ENCODE peak calls at places on chromosomes 12 and 14, in nine cellular contexts. One of them, this sample, is unnamed.

GRCh38 chr14:99690636-99691035 is 6.5 kb downstream of the CYP46A1 start:
- DNase-seq in adrenal gland: no peak
- DNase-seq in nephron progenitor cell: no peak
- DNase-seq in iris pigment epithelial cell: no peak
- DNase-seq in myocyte: no peak
- DNase-seq in neural crest cell: no peak
- DNase-seq in skeletal muscle cell: no peak
- DNase-seq in stimulated activated CD4-positive, alpha-beta T cell treated with anti-CD3 and anti-CD28 coated beads, Interleukin-4, amount 100 ng/mL, for 48 hours: no peak
- DNase-seq in cardiac muscle cell: no peak
- DNase-seq in this sample: no peak

GRCh38 chr12:104695453-104696148 is 238.9 kb downstream of the CHST11 start:
- DNase-seq in iris pigment epithelial cell: peak; percentile 96
- DNase-seq in stimulated activated CD4-positive, alpha-beta T cell treated with anti-CD3 and anti-CD28 coated beads, Interleukin-4, amount 100 ng/mL, for 48 hours: peak; percentile 63
- DNase-seq in myocyte: peak; percentile 24
- DNase-seq in skeletal muscle cell: peak; percentile 97
- DNase-seq in neural crest cell: no peak
- DNase-seq in nephron progenitor cell: no peak
- DNase-seq in cardiac muscle cell: peak; percentile 93
- DNase-seq in adrenal gland: no peak
- DNase-seq in this sample: no peak

GRCh38 chr14:85536835-85537195 is 6.9 kb downstream of the FLRT2 start:
- DNase-seq in iris pigment epithelial cell: peak; percentile 72
- DNase-seq in cardiac muscle cell: peak; percentile 60
- DNase-seq in adrenal gland: no peak
- DNase-seq in skeletal muscle cell: no peak
- DNase-seq in neural crest cell: no peak
- DNase-seq in myocyte: peak; percentile 17
- DNase-seq in nephron progenitor cell: no peak
- DNase-seq in stimulated activated CD4-positive, alpha-beta T cell treated with anti-CD3 and anti-CD28 coated beads, Interleukin-4, amount 100 ng/mL, for 48 hours: no peak
- DNase-seq in this sample: no peak

GRCh38 chr14:64915025-64915424 is 770 bp downstream of the CHURC1 start:
- DNase-seq in myocyte: no peak
- DNase-seq in nephron progenitor cell: no peak
- DNase-seq in iris pigment epithelial cell: no peak
- DNase-seq in stimulated activated CD4-positive, alpha-beta T cell treated with anti-CD3 and anti-CD28 coated beads, Interleukin-4, amount 100 ng/mL, for 48 hours: no peak
- DNase-seq in cardiac muscle cell: no peak
- DNase-seq in neural crest cell: no peak
- DNase-seq in adrenal gland: no peak
- DNase-seq in skeletal muscle cell: no peak
- DNase-seq in this sample: no peak

GRCh38 chr14:34548472-34548981 is 9.0 kb upstream of the EAPP start:
- DNase-seq in skeletal muscle cell: no peak
- DNase-seq in cardiac muscle cell: no peak
- DNase-seq in myocyte: no peak
- DNase-seq in adrenal gland: no peak
- DNase-seq in stimulated activated CD4-positive, alpha-beta T cell treated with anti-CD3 and anti-CD28 coated beads, Interleukin-4, amount 100 ng/mL, for 48 hours: no peak
- DNase-seq in nephron progenitor cell: no peak
- DNase-seq in iris pigment epithelial cell: no peak
- DNase-seq in neural crest cell: no peak
- DNase-seq in this sample: no peak

GRCh38 chr12:109861689-109862314 is 18.5 kb downstream of the GLTP start:
- DNase-seq in stimulated activated CD4-positive, alpha-beta T cell treated with anti-CD3 and anti-CD28 coated beads, Interleukin-4, amount 100 ng/mL, for 48 hours: no peak
- DNase-seq in iris pigment epithelial cell: no peak
- DNase-seq in neural crest cell: no peak
- DNase-seq in cardiac muscle cell: no peak
- DNase-seq in adrenal gland: no peak
- DNase-seq in skeletal muscle cell: no peak
- DNase-seq in myocyte: no peak
- DNase-seq in nephron progenitor cell: peak; percentile 18
- DNase-seq in this sample: no peak

GRCh38 chr14:22887990-22888378 is 5.0 kb downstream of the REM2 start:
- DNase-seq in iris pigment epithelial cell: no peak
- DNase-seq in neural crest cell: no peak
- DNase-seq in nephron progenitor cell: no peak
- DNase-seq in adrenal gland: no peak
- DNase-seq in stimulated activated CD4-positive, alpha-beta T cell treated with anti-CD3 and anti-CD28 coated beads, Interleukin-4, amount 100 ng/mL, for 48 hours: peak; percentile 39
- DNase-seq in myocyte: no peak
- DNase-seq in cardiac muscle cell: no peak
- DNase-seq in skeletal muscle cell: no peak
- DNase-seq in this sample: peak; percentile 42

GRCh38 chr14:50069325-50069724 is 47.0 kb downstream of the VCPKMT start:
- DNase-seq in myocyte: no peak
- DNase-seq in nephron progenitor cell: no peak
- DNase-seq in neural crest cell: no peak
- DNase-seq in cardiac muscle cell: no peak
- DNase-seq in iris pigment epithelial cell: no peak
- DNase-seq in adrenal gland: no peak
- DNase-seq in stimulated activated CD4-positive, alpha-beta T cell treated with anti-CD3 and anti-CD28 coated beads, Interleukin-4, amount 100 ng/mL, for 48 hours: no peak
- DNase-seq in skeletal muscle cell: no peak
- DNase-seq in this sample: no peak

GRCh38 chr14:31543969-31544799 is 17.0 kb upstream of the NUBPL start:
- DNase-seq in skeletal muscle cell: no peak
- DNase-seq in nephron progenitor cell: no peak
- DNase-seq in neural crest cell: no peak
- DNase-seq in adrenal gland: no peak
- DNase-seq in cardiac muscle cell: peak; percentile 27
- DNase-seq in iris pigment epithelial cell: peak; percentile 34
- DNase-seq in stimulated activated CD4-positive, alpha-beta T cell treated with anti-CD3 and anti-CD28 coated beads, Interleukin-4, amount 100 ng/mL, for 48 hours: no peak
- DNase-seq in myocyte: no peak
- DNase-seq in this sample: no peak

GRCh38 chr12:83793616-83794015 is 1106.9 kb downstream of the TMTC2 start:
- DNase-seq in nephron progenitor cell: no peak
- DNase-seq in cardiac muscle cell: no peak
- DNase-seq in adrenal gland: no peak
- DNase-seq in skeletal muscle cell: no peak
- DNase-seq in myocyte: no peak
- DNase-seq in stimulated activated CD4-positive, alpha-beta T cell treated with anti-CD3 and anti-CD28 coated beads, Interleukin-4, amount 100 ng/mL, for 48 hours: no peak
- DNase-seq in neural crest cell: no peak
- DNase-seq in iris pigment epithelial cell: peak; percentile 16
- DNase-seq in this sample: no peak

GRCh38 chr12:7130791-7131501 is 775 bp downstream of the CLSTN3 start:
- DNase-seq in cardiac muscle cell: peak; percentile 54
- DNase-seq in stimulated activated CD4-positive, alpha-beta T cell treated with anti-CD3 and anti-CD28 coated beads, Interleukin-4, amount 100 ng/mL, for 48 hours: peak; percentile 27
- DNase-seq in myocyte: peak; percentile 25
- DNase-seq in neural crest cell: peak; percentile 37
- DNase-seq in skeletal muscle cell: no peak
- DNase-seq in adrenal gland: peak; percentile 58
- DNase-seq in iris pigment epithelial cell: peak; percentile 53
- DNase-seq in nephron progenitor cell: peak; percentile 70
- DNase-seq in this sample: no peak

GRCh38 chr12:69062838-69063237 is 129.9 kb upstream of the CPM start:
- DNase-seq in nephron progenitor cell: no peak
- DNase-seq in adrenal gland: no peak
- DNase-seq in skeletal muscle cell: no peak
- DNase-seq in stimulated activated CD4-positive, alpha-beta T cell treated with anti-CD3 and anti-CD28 coated beads, Interleukin-4, amount 100 ng/mL, for 48 hours: no peak
- DNase-seq in iris pigment epithelial cell: no peak
- DNase-seq in neural crest cell: no peak
- DNase-seq in cardiac muscle cell: no peak
- DNase-seq in myocyte: no peak
- DNase-seq in this sample: no peak

GRCh38 chr14:73776194-73776537 is 62.0 kb upstream of the PNMA1 start:
- DNase-seq in iris pigment epithelial cell: no peak
- DNase-seq in adrenal gland: no peak
- DNase-seq in neural crest cell: no peak
- DNase-seq in skeletal muscle cell: no peak
- DNase-seq in cardiac muscle cell: peak; percentile 58
- DNase-seq in nephron progenitor cell: no peak
- DNase-seq in myocyte: no peak
- DNase-seq in stimulated activated CD4-positive, alpha-beta T cell treated with anti-CD3 and anti-CD28 coated beads, Interleukin-4, amount 100 ng/mL, for 48 hours: no peak
- DNase-seq in this sample: no peak

GRCh38 chr14:74296037-74296467 is 6.7 kb downstream of the ABCD4 start:
- DNase-seq in stimulated activated CD4-positive, alpha-beta T cell treated with anti-CD3 and anti-CD28 coated beads, Interleukin-4, amount 100 ng/mL, for 48 hours: no peak
- DNase-seq in myocyte: no peak
- DNase-seq in cardiac muscle cell: no peak
- DNase-seq in nephron progenitor cell: no peak
- DNase-seq in adrenal gland: no peak
- DNase-seq in neural crest cell: no peak
- DNase-seq in skeletal muscle cell: no peak
- DNase-seq in iris pigment epithelial cell: no peak
- DNase-seq in this sample: no peak

GRCh38 chr12:91127296-91127695 is 16.0 kb upstream of the LUM start:
- DNase-seq in neural crest cell: no peak
- DNase-seq in skeletal muscle cell: no peak
- DNase-seq in adrenal gland: no peak
- DNase-seq in nephron progenitor cell: no peak
- DNase-seq in stimulated activated CD4-positive, alpha-beta T cell treated with anti-CD3 and anti-CD28 coated beads, Interleukin-4, amount 100 ng/mL, for 48 hours: no peak
- DNase-seq in myocyte: peak; percentile 39
- DNase-seq in iris pigment epithelial cell: no peak
- DNase-seq in cardiac muscle cell: no peak
- DNase-seq in this sample: no peak

GRCh38 chr12:19248929-19249602 is 119.5 kb downstream of the PLEKHA5 start:
- DNase-seq in cardiac muscle cell: peak; percentile 62
- DNase-seq in skeletal muscle cell: peak; percentile 41
- DNase-seq in adrenal gland: no peak
- DNase-seq in stimulated activated CD4-positive, alpha-beta T cell treated with anti-CD3 and anti-CD28 coated beads, Interleukin-4, amount 100 ng/mL, for 48 hours: no peak
- DNase-seq in nephron progenitor cell: no peak
- DNase-seq in myocyte: no peak
- DNase-seq in iris pigment epithelial cell: peak; percentile 75
- DNase-seq in neural crest cell: no peak
- DNase-seq in this sample: no peak

GRCh38 chr12:91274886-91275285 is 92.3 kb upstream of the DCN start:
- DNase-seq in stimulated activated CD4-positive, alpha-beta T cell treated with anti-CD3 and anti-CD28 coated beads, Interleukin-4, amount 100 ng/mL, for 48 hours: no peak
- DNase-seq in cardiac muscle cell: peak; percentile 73
- DNase-seq in myocyte: peak; percentile 41
- DNase-seq in skeletal muscle cell: no peak
- DNase-seq in iris pigment epithelial cell: peak; percentile 75
- DNase-seq in nephron progenitor cell: no peak
- DNase-seq in neural crest cell: no peak
- DNase-seq in adrenal gland: no peak
- DNase-seq in this sample: no peak

GRCh38 chr14:22547948-22548750 is 40.9 kb downstream of the DAD1 start:
- DNase-seq in skeletal muscle cell: no peak
- DNase-seq in adrenal gland: no peak
- DNase-seq in neural crest cell: no peak
- DNase-seq in myocyte: peak; percentile 16
- DNase-seq in stimulated activated CD4-positive, alpha-beta T cell treated with anti-CD3 and anti-CD28 coated beads, Interleukin-4, amount 100 ng/mL, for 48 hours: no peak
- DNase-seq in cardiac muscle cell: no peak
- DNase-seq in nephron progenitor cell: no peak
- DNase-seq in iris pigment epithelial cell: no peak
- DNase-seq in this sample: no peak

GRCh38 chr12:57621497-57622292 is 10.5 kb downstream of the ARHGEF25 start:
- DNase-seq in neural crest cell: peak; percentile 81
- DNase-seq in myocyte: peak; percentile 51
- DNase-seq in nephron progenitor cell: peak; percentile 90
- DNase-seq in cardiac muscle cell: peak; percentile 53
- DNase-seq in iris pigment epithelial cell: no peak
- DNase-seq in adrenal gland: peak; percentile 57
- DNase-seq in stimulated activated CD4-positive, alpha-beta T cell treated with anti-CD3 and anti-CD28 coated beads, Interleukin-4, amount 100 ng/mL, for 48 hours: peak; percentile 66
- DNase-seq in skeletal muscle cell: no peak
- DNase-seq in this sample: no peak

GRCh38 chr14:77151918-77152588 is 10.5 kb upstream of the ZDHHC22 start:
- DNase-seq in adrenal gland: no peak
- DNase-seq in skeletal muscle cell: no peak
- DNase-seq in nephron progenitor cell: no peak
- DNase-seq in stimulated activated CD4-positive, alpha-beta T cell treated with anti-CD3 and anti-CD28 coated beads, Interleukin-4, amount 100 ng/mL, for 48 hours: no peak
- DNase-seq in iris pigment epithelial cell: peak; percentile 24
- DNase-seq in cardiac muscle cell: peak; percentile 52
- DNase-seq in myocyte: peak; percentile 37
- DNase-seq in neural crest cell: no peak
- DNase-seq in this sample: peak; percentile 25

GRCh38 chr12:6323340-6323994 is 13.0 kb downstream of the PLEKHG6 start:
- DNase-seq in iris pigment epithelial cell: peak; percentile 92
- DNase-seq in myocyte: peak; percentile 95
- DNase-seq in stimulated activated CD4-positive, alpha-beta T cell treated with anti-CD3 and anti-CD28 coated beads, Interleukin-4, amount 100 ng/mL, for 48 hours: no peak
- DNase-seq in neural crest cell: peak; percentile 47
- DNase-seq in skeletal muscle cell: peak; percentile 73
- DNase-seq in cardiac muscle cell: peak; percentile 96
- DNase-seq in nephron progenitor cell: no peak
- DNase-seq in adrenal gland: no peak
- DNase-seq in this sample: no peak

GRCh38 chr14:67746927-67747326 is 45.2 kb downstream of the RDH12 start:
- DNase-seq in iris pigment epithelial cell: no peak
- DNase-seq in skeletal muscle cell: no peak
- DNase-seq in cardiac muscle cell: no peak
- DNase-seq in nephron progenitor cell: no peak
- DNase-seq in adrenal gland: no peak
- DNase-seq in stimulated activated CD4-positive, alpha-beta T cell treated with anti-CD3 and anti-CD28 coated beads, Interleukin-4, amount 100 ng/mL, for 48 hours: no peak
- DNase-seq in myocyte: no peak
- DNase-seq in neural crest cell: no peak
- DNase-seq in this sample: peak; percentile 17

GRCh38 chr12:114221976-114222630 is 183.8 kb downstream of the TBX5 start:
- DNase-seq in adrenal gland: no peak
- DNase-seq in neural crest cell: no peak
- DNase-seq in myocyte: no peak
- DNase-seq in iris pigment epithelial cell: no peak
- DNase-seq in cardiac muscle cell: no peak
- DNase-seq in nephron progenitor cell: no peak
- DNase-seq in stimulated activated CD4-positive, alpha-beta T cell treated with anti-CD3 and anti-CD28 coated beads, Interleukin-4, amount 100 ng/mL, for 48 hours: no peak
- DNase-seq in skeletal muscle cell: no peak
- DNase-seq in this sample: no peak

GRCh38 chr12:68349083-68349700 is 17.0 kb upstream of the MDM1 start:
- DNase-seq in adrenal gland: no peak
- DNase-seq in neural crest cell: no peak
- DNase-seq in skeletal muscle cell: no peak
- DNase-seq in cardiac muscle cell: no peak
- DNase-seq in iris pigment epithelial cell: no peak
- DNase-seq in nephron progenitor cell: no peak
- DNase-seq in stimulated activated CD4-positive, alpha-beta T cell treated with anti-CD3 and anti-CD28 coated beads, Interleukin-4, amount 100 ng/mL, for 48 hours: no peak
- DNase-seq in myocyte: no peak
- DNase-seq in this sample: no peak